ENCODE peak calls at places on chromosomes 5 and 9, in four cellular contexts. One of them, this sample, is unnamed.

GRCh38 chr9:92632641-92633040 is 37.3 kb downstream of the IPPK start:
- DNase-seq in effector memory CD4-positive, alpha-beta T cell: no peak
- DNase-seq in hepatocyte: no peak
- DNase-seq in IMR-90: no peak
- DNase-seq in this sample: no peak

GRCh38 chr5:54455413-54456157 is at the start of gene HSPB3:
- DNase-seq in effector memory CD4-positive, alpha-beta T cell: no peak
- DNase-seq in hepatocyte: no peak
- DNase-seq in IMR-90: peak; percentile 45
- DNase-seq in this sample: no peak

GRCh38 chr5:1546556-1546955 is 22.8 kb upstream of the LPCAT1 start:
- DNase-seq in effector memory CD4-positive, alpha-beta T cell: no peak
- DNase-seq in hepatocyte: no peak
- DNase-seq in IMR-90: no peak
- DNase-seq in this sample: no peak

GRCh38 chr5:33167541-33167940 is 273.2 kb upstream of the TARS1 start:
- DNase-seq in effector memory CD4-positive, alpha-beta T cell: no peak
- DNase-seq in hepatocyte: no peak
- DNase-seq in IMR-90: no peak
- DNase-seq in this sample: no peak

GRCh38 chr5:139746691-139747582 is 48.7 kb upstream of the PSD2 start:
- DNase-seq in effector memory CD4-positive, alpha-beta T cell: peak; percentile 61
- DNase-seq in hepatocyte: peak; percentile 74
- DNase-seq in IMR-90: peak; percentile 46
- DNase-seq in this sample: no peak

GRCh38 chr5:2542026-2542425 is 209.5 kb downstream of the IRX2 start:
- DNase-seq in effector memory CD4-positive, alpha-beta T cell: no peak
- DNase-seq in hepatocyte: no peak
- DNase-seq in IMR-90: no peak
- DNase-seq in this sample: no peak

GRCh38 chr9:130144703-130145102 is 27.5 kb upstream of the NCS1 start:
- DNase-seq in effector memory CD4-positive, alpha-beta T cell: no peak
- DNase-seq in hepatocyte: no peak
- DNase-seq in IMR-90: no peak
- DNase-seq in this sample: no peak

GRCh38 chr5:172492991-172493390 is 38.7 kb upstream of the SH3PXD2B start:
- DNase-seq in effector memory CD4-positive, alpha-beta T cell: no peak
- DNase-seq in hepatocyte: no peak
- DNase-seq in IMR-90: no peak
- DNase-seq in this sample: no peak

GRCh38 chr5:152631217-152631616 is 226.1 kb upstream of the NMUR2 start:
- DNase-seq in effector memory CD4-positive, alpha-beta T cell: no peak
- DNase-seq in hepatocyte: no peak
- DNase-seq in IMR-90: no peak
- DNase-seq in this sample: no peak

GRCh38 chr9:112556497-112557085 is 70.0 kb downstream of the KIAA1958 start:
- DNase-seq in effector memory CD4-positive, alpha-beta T cell: no peak
- DNase-seq in hepatocyte: peak; percentile 43
- DNase-seq in IMR-90: peak; percentile 75
- DNase-seq in this sample: no peak

GRCh38 chr9:127084071-127085039 is 38.1 kb downstream of the ANGPTL2 start:
- DNase-seq in effector memory CD4-positive, alpha-beta T cell: no peak
- DNase-seq in hepatocyte: no peak
- DNase-seq in IMR-90: no peak
- DNase-seq in this sample: no peak

GRCh38 chr9:73805111-73805510 is 653.4 kb downstream of the ANXA1 start:
- DNase-seq in effector memory CD4-positive, alpha-beta T cell: no peak
- DNase-seq in hepatocyte: no peak
- DNase-seq in IMR-90: no peak
- DNase-seq in this sample: no peak

GRCh38 chr5:135439426-135440205 is 7.5 kb downstream of the DCANP1 start:
- DNase-seq in effector memory CD4-positive, alpha-beta T cell: no peak
- DNase-seq in hepatocyte: no peak
- DNase-seq in IMR-90: no peak
- DNase-seq in this sample: no peak

GRCh38 chr9:16701347-16701746 is 169.1 kb downstream of the BNC2 start:
- DNase-seq in effector memory CD4-positive, alpha-beta T cell: no peak
- DNase-seq in hepatocyte: no peak
- DNase-seq in IMR-90: no peak
- DNase-seq in this sample: no peak

GRCh38 chr9:136681945-136682699 is 5.1 kb downstream of the AGPAT2 start:
- DNase-seq in effector memory CD4-positive, alpha-beta T cell: no peak
- DNase-seq in hepatocyte: no peak
- DNase-seq in IMR-90: no peak
- DNase-seq in this sample: no peak

GRCh38 chr5:68406767-68407232 is 191.2 kb downstream of the PIK3R1 start:
- DNase-seq in effector memory CD4-positive, alpha-beta T cell: no peak
- DNase-seq in hepatocyte: peak; percentile 47
- DNase-seq in IMR-90: no peak
- DNase-seq in this sample: no peak

GRCh38 chr9:128503870-128504269 is 649 bp upstream of the GLE1 start:
- DNase-seq in effector memory CD4-positive, alpha-beta T cell: no peak
- DNase-seq in hepatocyte: no peak
- DNase-seq in IMR-90: no peak
- DNase-seq in this sample: no peak

GRCh38 chr9:33041459-33042188 is 16.6 kb downstream of the DNAJA1 start:
- DNase-seq in effector memory CD4-positive, alpha-beta T cell: no peak
- DNase-seq in hepatocyte: no peak
- DNase-seq in IMR-90: no peak
- DNase-seq in this sample: no peak

GRCh38 chr5:139711067-139711851 is 63.1 kb downstream of the CXXC5 start:
- DNase-seq in effector memory CD4-positive, alpha-beta T cell: peak; percentile 51
- DNase-seq in hepatocyte: peak; percentile 55
- DNase-seq in IMR-90: peak; percentile 28
- DNase-seq in this sample: no peak

GRCh38 chr5:172106511-172107356 is 81.3 kb downstream of the STK10 start:
- DNase-seq in effector memory CD4-positive, alpha-beta T cell: peak; percentile 58
- DNase-seq in hepatocyte: peak; percentile 66
- DNase-seq in IMR-90: no peak
- DNase-seq in this sample: no peak

GRCh38 chr5:20680718-20681302 is 692.8 kb upstream of the CDH18 start:
- DNase-seq in effector memory CD4-positive, alpha-beta T cell: no peak
- DNase-seq in hepatocyte: no peak
- DNase-seq in IMR-90: no peak
- DNase-seq in this sample: no peak

GRCh38 chr9:120563044-120563443 is 16.9 kb downstream of the CDK5RAP2 start:
- DNase-seq in effector memory CD4-positive, alpha-beta T cell: no peak
- DNase-seq in hepatocyte: no peak
- DNase-seq in IMR-90: no peak
- DNase-seq in this sample: no peak

GRCh38 chr5:149037819-149038218 is 25.0 kb downstream of the SH3TC2 start:
- DNase-seq in effector memory CD4-positive, alpha-beta T cell: no peak
- DNase-seq in hepatocyte: no peak
- DNase-seq in IMR-90: no peak
- DNase-seq in this sample: no peak

GRCh38 chr5:1415626-1416360 is 29.4 kb downstream of the SLC6A3 start:
- DNase-seq in effector memory CD4-positive, alpha-beta T cell: no peak
- DNase-seq in hepatocyte: no peak
- DNase-seq in IMR-90: no peak
- DNase-seq in this sample: no peak

GRCh38 chr9:135804588-135805421 is 102.5 kb downstream of the CAMSAP1 start:
- DNase-seq in effector memory CD4-positive, alpha-beta T cell: no peak
- DNase-seq in hepatocyte: no peak
- DNase-seq in IMR-90: peak; percentile 52
- DNase-seq in this sample: no peak

GRCh38 chr5:128632264-128632663 is 94.2 kb upstream of the FBN2 start:
- DNase-seq in effector memory CD4-positive, alpha-beta T cell: no peak
- DNase-seq in hepatocyte: no peak
- DNase-seq in IMR-90: no peak
- DNase-seq in this sample: no peak

GRCh38 chr5:149210229-149210628 is 61.4 kb upstream of the AFAP1L1 start:
- DNase-seq in effector memory CD4-positive, alpha-beta T cell: no peak
- DNase-seq in hepatocyte: no peak
- DNase-seq in IMR-90: peak; percentile 90
- DNase-seq in this sample: peak; percentile 42

GRCh38 chr5:131379071-131379538 is 115.3 kb downstream of the CDC42SE2 start:
- DNase-seq in effector memory CD4-positive, alpha-beta T cell: no peak
- DNase-seq in hepatocyte: no peak
- DNase-seq in IMR-90: peak; percentile 18
- DNase-seq in this sample: no peak

GRCh38 chr9:134591573-134591981 is 50.0 kb upstream of the COL5A1 start:
- DNase-seq in effector memory CD4-positive, alpha-beta T cell: no peak
- DNase-seq in hepatocyte: no peak
- DNase-seq in IMR-90: no peak
- DNase-seq in this sample: no peak

GRCh38 chr5:171931163-171931562 is 75.3 kb downstream of the FBXW11 start:
- DNase-seq in effector memory CD4-positive, alpha-beta T cell: no peak
- DNase-seq in hepatocyte: no peak
- DNase-seq in IMR-90: no peak
- DNase-seq in this sample: no peak

GRCh38 chr9:99059074-99059894 is 45.6 kb upstream of the TGFBR1 start:
- DNase-seq in effector memory CD4-positive, alpha-beta T cell: no peak
- DNase-seq in hepatocyte: no peak
- DNase-seq in IMR-90: no peak
- DNase-seq in this sample: no peak

GRCh38 chr9:16509946-16510504 is 360.4 kb downstream of the BNC2 start:
- DNase-seq in effector memory CD4-positive, alpha-beta T cell: no peak
- DNase-seq in hepatocyte: peak; percentile 30
- DNase-seq in IMR-90: peak; percentile 81
- DNase-seq in this sample: no peak

GRCh38 chr9:109468927-109469326 is 29.2 kb downstream of the PTPN3 start:
- DNase-seq in effector memory CD4-positive, alpha-beta T cell: no peak
- DNase-seq in hepatocyte: no peak
- DNase-seq in IMR-90: no peak
- DNase-seq in this sample: no peak

GRCh38 chr5:149172261-149172660 is 31.0 kb downstream of the ABLIM3 start:
- DNase-seq in effector memory CD4-positive, alpha-beta T cell: no peak
- DNase-seq in hepatocyte: no peak
- DNase-seq in IMR-90: peak; percentile 92
- DNase-seq in this sample: peak; percentile 26

GRCh38 chr5:54793612-54794436 is 191.6 kb downstream of the ESM1 start:
- DNase-seq in effector memory CD4-positive, alpha-beta T cell: no peak
- DNase-seq in hepatocyte: no peak
- DNase-seq in IMR-90: peak; percentile 34
- DNase-seq in this sample: no peak

GRCh38 chr5:150640311-150641005 is at the start of gene SYNPO:
- DNase-seq in effector memory CD4-positive, alpha-beta T cell: no peak
- DNase-seq in hepatocyte: peak; percentile 87
- DNase-seq in IMR-90: peak; percentile 98
- DNase-seq in this sample: peak; percentile 80

GRCh38 chr5:77847129-77847460 is 71.0 kb upstream of the TBCA start:
- DNase-seq in effector memory CD4-positive, alpha-beta T cell: no peak
- DNase-seq in hepatocyte: no peak
- DNase-seq in IMR-90: no peak
- DNase-seq in this sample: no peak

GRCh38 chr9:114958021-114958846 is 27.8 kb upstream of the TNFSF8 start:
- DNase-seq in effector memory CD4-positive, alpha-beta T cell: no peak
- DNase-seq in hepatocyte: no peak
- DNase-seq in IMR-90: no peak
- DNase-seq in this sample: no peak

GRCh38 chr5:132860742-132861141 is 5.5 kb downstream of the GDF9 start:
- DNase-seq in effector memory CD4-positive, alpha-beta T cell: no peak
- DNase-seq in hepatocyte: no peak
- DNase-seq in IMR-90: no peak
- DNase-seq in this sample: no peak

GRCh38 chr5:180282281-180282680 is 9.6 kb downstream of the MAPK9 start:
- DNase-seq in effector memory CD4-positive, alpha-beta T cell: no peak
- DNase-seq in hepatocyte: no peak
- DNase-seq in IMR-90: no peak
- DNase-seq in this sample: no peak
- H3K27ac ChIP-seq in effector memory CD4-positive, alpha-beta T cell: no peak overlapping the region
- H3K27ac ChIP-seq in hepatocyte: no peak overlapping the region
- H3K27ac ChIP-seq in IMR-90: no peak overlapping the region
- H3K27ac ChIP-seq in this sample: no peak overlapping the region

DNA sequence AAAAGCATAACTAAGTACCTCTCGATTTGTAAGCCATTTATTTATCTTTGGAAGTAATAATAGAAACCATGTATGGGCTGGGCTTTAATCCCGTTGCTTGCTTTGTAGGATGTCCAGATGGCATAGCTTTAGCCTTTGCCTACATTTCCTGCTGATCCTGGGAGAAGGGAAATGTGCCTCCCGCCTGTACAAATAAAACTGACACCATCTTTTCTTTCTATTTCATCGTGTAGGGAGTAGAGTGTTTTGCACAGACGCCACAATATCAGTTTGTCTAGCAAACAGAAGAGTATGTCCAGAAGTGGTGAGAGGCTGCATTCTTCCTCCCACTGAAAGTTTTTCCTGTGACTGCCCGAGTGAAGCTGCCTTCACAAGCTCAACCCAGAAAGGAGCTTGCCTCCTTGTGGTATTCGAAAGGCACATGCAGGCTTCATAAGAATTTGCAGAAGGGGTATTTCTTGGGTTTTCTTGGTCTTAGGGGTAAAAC is 24.7 kb upstream of the TJP2 start:
- DNase-seq in effector memory CD4-positive, alpha-beta T cell: no peak
- DNase-seq in hepatocyte: peak; percentile 57
- DNase-seq in IMR-90: peak; percentile 87
- DNase-seq in this sample: peak; percentile 65
- H3K4me3 ChIP-seq in effector memory CD4-positive, alpha-beta T cell: no peak overlapping the region
- H3K4me3 ChIP-seq in hepatocyte: no peak overlapping the region
- H3K4me3 ChIP-seq in IMR-90: peak overlapping the region; percentile 1
- H3K4me3 ChIP-seq in this sample: peak overlapping the region; percentile 45

GRCh38 chr9:95060916-95061315 is 256.6 kb downstream of the FANCC start:
- DNase-seq in effector memory CD4-positive, alpha-beta T cell: no peak
- DNase-seq in hepatocyte: no peak
- DNase-seq in IMR-90: no peak
- DNase-seq in this sample: no peak
- H3K27ac ChIP-seq in effector memory CD4-positive, alpha-beta T cell: no peak overlapping the region
- H3K27ac ChIP-seq in hepatocyte: peak overlapping the region; percentile 42
- H3K27ac ChIP-seq in IMR-90: no peak overlapping the region
- H3K27ac ChIP-seq in this sample: no peak overlapping the region

GRCh38 chr9:117722108-117722761 is 18.0 kb downstream of the TLR4 start:
- DNase-seq in effector memory CD4-positive, alpha-beta T cell: no peak
- DNase-seq in hepatocyte: no peak
- DNase-seq in IMR-90: no peak
- DNase-seq in this sample: no peak

GRCh38 chr9:117729375-117729774 is 25.2 kb downstream of the TLR4 start:
- DNase-seq in effector memory CD4-positive, alpha-beta T cell: no peak
- DNase-seq in hepatocyte: no peak
- DNase-seq in IMR-90: no peak
- DNase-seq in this sample: no peak

GRCh38 chr9:117723986-117724654 is 19.9 kb downstream of the TLR4 start:
- DNase-seq in effector memory CD4-positive, alpha-beta T cell: no peak
- DNase-seq in hepatocyte: no peak
- DNase-seq in IMR-90: no peak
- DNase-seq in this sample: no peak

GRCh38 chr9:117720987-117721386 is 16.8 kb downstream of the TLR4 start:
- DNase-seq in effector memory CD4-positive, alpha-beta T cell: no peak
- DNase-seq in hepatocyte: no peak
- DNase-seq in IMR-90: no peak
- DNase-seq in this sample: no peak

GRCh38 chr9:117725426-117725887 is 21.3 kb downstream of the TLR4 start:
- DNase-seq in effector memory CD4-positive, alpha-beta T cell: no peak
- DNase-seq in hepatocyte: no peak
- DNase-seq in IMR-90: no peak
- DNase-seq in this sample: no peak
- H3K4me3 ChIP-seq in effector memory CD4-positive, alpha-beta T cell: no peak overlapping the region
- H3K4me3 ChIP-seq in hepatocyte: no peak overlapping the region
- H3K4me3 ChIP-seq in IMR-90: no peak overlapping the region
- H3K4me3 ChIP-seq in this sample: no peak overlapping the region